ENCODE peak calls at places on chromosomes 3 and 15, in eight cellular contexts. J is mesothelial cell of epicardium; K is CD8-positive, alpha-beta memory T cell; U is HepG2; M is left cardiac atrium; N is kidney epithelial cell; X is left ventricle myocardium superior; D is stimulated activated naive B cell treated with anti-CD40 and anti-IgM and Interleukin-4, amounts not matched to agents 10 μg/mL and 1 μg/mL and 100 μg/mL, for 72 hours. A is an unnamed sample.

GRCh38 chr3:133949438-133949837 is 53.8 kb upstream of the RAB6B start:
- DNase-seq in J (no peak), K (no peak), U (no peak), M (no peak), N (no peak), X (no peak), D (no peak), A (no peak)

GRCh38 chr3:157145566-157145965 is 14.4 kb downstream of the CCNL1 start:
- DNase-seq in J (no peak), K (no peak), U (no peak), M (no peak), N (no peak), X (no peak), D (no peak), A (no peak)

GRCh38 chr15:39022532-39023305 is 458.1 kb upstream of the RASGRP1 start:
- DNase-seq in J (no peak), K (no peak), U (no peak), M (no peak), N (no peak), X (no peak), D (no peak), A (no peak)

GRCh38 chr3:64048631-64049061 is 25.4 kb upstream of the PSMD6 start:
- DNase-seq in J (no peak), K (no peak), U (no peak), M (no peak), N (no peak), X (no peak), D (no peak), A (no peak)

GRCh38 chr3:150251187-150251592 is 156.9 kb upstream of the TSC22D2 start:
- DNase-seq in J (no peak), K (no peak), U (no peak), M (no peak), N (no peak), X (no peak), D (no peak), A (no peak)

GRCh38 chr3:99344216-99344615 is 294.2 kb upstream of the COL8A1 start:
- DNase-seq in J (no peak), K (no peak), U (no peak), M (no peak), N (no peak), X (no peak), D (no peak), A (no peak)

GRCh38 chr3:161851941-161852566 is 355.4 kb downstream of the OTOL1 start:
- DNase-seq in J (peak), K (no peak), U (peak), M (no peak), N (no peak), X (peak), D (peak), A (no peak)

GRCh38 chr3:127483902-127484591 is 106.5 kb downstream of the TPRA1 start:
- DNase-seq in J (peak), K (no peak), U (no peak), M (no peak), N (no peak), X (no peak), D (peak), A (peak)

GRCh38 chr15:63879211-63879610 is 45.5 kb upstream of the HERC1 start:
- DNase-seq in J (no peak), K (no peak), U (no peak), M (no peak), N (no peak), X (no peak), D (no peak), A (no peak)

GRCh38 chr3:138509586-138509985 is 75.2 kb downstream of the ESYT3 start:
- DNase-seq in J (no peak), K (no peak), U (no peak), M (no peak), N (no peak), X (no peak), D (no peak), A (no peak)

GRCh38 chr15:70160267-70160666 is 62.5 kb upstream of the TLE3 start:
- DNase-seq in J (no peak), K (no peak), U (no peak), M (no peak), N (no peak), X (no peak), D (no peak), A (peak)

GRCh38 chr15:69662668-69663000 is 210.0 kb downstream of the RPLP1 start:
- DNase-seq in J (no peak), K (no peak), U (no peak), M (no peak), N (no peak), X (no peak), D (no peak), A (no peak)

GRCh38 chr15:84987949-84988624 is 6.4 kb downstream of the PDE8A start:
- DNase-seq in J (no peak), K (no peak), U (no peak), M (no peak), N (no peak), X (no peak), D (no peak), A (no peak)

GRCh38 chr3:73037369-73037699 is 24.1 kb upstream of the EBLN2 start:
- DNase-seq in J (no peak), K (no peak), U (peak), M (no peak), N (no peak), X (no peak), D (no peak), A (no peak)

GRCh38 chr15:45449878-45450277 is 71.5 kb upstream of the GATM start:
- DNase-seq in J (no peak), K (no peak), U (no peak), M (no peak), N (no peak), X (no peak), D (no peak), A (no peak)

GRCh38 chr3:127196002-127196401 is 3.1 kb downstream of the PRR23E start:
- DNase-seq in J (no peak), K (no peak), U (no peak), M (no peak), N (no peak), X (no peak), D (no peak), A (no peak)

GRCh38 chr3:43153189-43154083 is 47.6 kb upstream of the POMGNT2 start:
- DNase-seq in J (peak), K (no peak), U (no peak), M (peak), N (no peak), X (peak), D (no peak), A (no peak)

GRCh38 chr3:179589143-179589542 is 15.3 kb downstream of the MRPL47 start:
- DNase-seq in J (no peak), K (no peak), U (no peak), M (no peak), N (no peak), X (no peak), D (no peak), A (no peak)

A was measured in cardiac septum.